ENCODE peak calls at places on chromosome 19, in six cellular contexts. R, W, G, C, N and Y are unnamed samples.

GRCh38 chr19:48954595-48955307 is at the start of gene BAX:
- DNase-seq in R (peak; percentile 92), W (peak; percentile 95), G (peak; percentile 77), C (peak; percentile 94), N (peak; percentile 82), Y (peak; percentile 98)

GRCh38 chr19:7894612-7895309 is 6.5 kb downstream of the LRRC8E start:
- DNase-seq in R (no peak), W (no peak), G (no peak), C (no peak), N (no peak), Y (no peak)

GRCh38 chr19:18093439-18094161 is 4.0 kb upstream of the MAST3 start:
- DNase-seq in R (no peak), W (no peak), G (no peak), C (peak; percentile 60), N (no peak), Y (no peak)

GRCh38 chr19:8393871-8394250 is 3.7 kb downstream of the RAB11B start:
- DNase-seq in R (no peak), W (peak; percentile 82), G (no peak), C (no peak), N (no peak), Y (no peak)

GRCh38 chr19:4748589-4748988 is 24.9 kb upstream of the DPP9 start:
- DNase-seq in R (no peak), W (no peak), G (no peak), C (no peak), N (no peak), Y (no peak)

GRCh38 chr19:58227964-58228583 is 640 bp upstream of the ZNF544 start:
- DNase-seq in R (no peak), W (no peak), G (no peak), C (no peak), N (no peak), Y (no peak)

GRCh38 chr19:17346109-17346671 is 8.8 kb downstream of the GTPBP3 start:
- DNase-seq in R (peak; percentile 87), W (peak; percentile 76), G (peak; percentile 72), C (peak; percentile 51), N (peak; percentile 75), Y (peak; percentile 88)

GRCh38 chr19:52492991-52493470 is 34.4 kb upstream of the ZNF808 start:
- DNase-seq in R (no peak), W (no peak), G (no peak), C (no peak), N (no peak), Y (no peak)

GRCh38 chr19:1143828-1144399 is 30.2 kb downstream of the SBNO2 start:
- DNase-seq in R (no peak), W (no peak), G (no peak), C (no peak), N (no peak), Y (no peak)

GRCh38 chr19:38183227-38183914 is 40.7 kb downstream of the DPF1 start:
- DNase-seq in R (no peak), W (no peak), G (no peak), C (no peak), N (no peak), Y (no peak)

GRCh38 chr19:51480590-51480989 is 2.3 kb downstream of the CEACAM18 start:
- DNase-seq in R (no peak), W (no peak), G (no peak), C (no peak), N (no peak), Y (no peak)

GRCh38 chr19:45250832-45251451 is at the start of gene MARK4:
- DNase-seq in R (peak; percentile 94), W (peak; percentile 65), G (peak; percentile 54), C (peak; percentile 61), N (peak; percentile 49), Y (peak; percentile 96)

GRCh38 chr19:17757125-17757524 is 5.8 kb downstream of the FCHO1 start:
- DNase-seq in R (no peak), W (peak; percentile 94), G (no peak), C (peak; percentile 59), N (no peak), Y (no peak)

GRCh38 chr19:3954107-3954506 is 16.8 kb downstream of the DAPK3 start:
- DNase-seq in R (no peak), W (no peak), G (no peak), C (no peak), N (no peak), Y (no peak)

GRCh38 chr19:32289566-32290210 is 55.7 kb upstream of the ZNF507 start:
- DNase-seq in R (no peak), W (no peak), G (no peak), C (no peak), N (no peak), Y (no peak)

GRCh38 chr19:2166741-2167738 is 3.3 kb downstream of the DOT1L start:
- DNase-seq in R (no peak), W (peak; percentile 62), G (no peak), C (peak; percentile 8), N (no peak), Y (no peak)

GRCh38 chr19:38516802-38517201 is 83.3 kb downstream of the RYR1 start:
- DNase-seq in R (no peak), W (no peak), G (no peak), C (no peak), N (no peak), Y (no peak)

GRCh38 chr19:17582613-17583012 is 27.2 kb downstream of the COLGALT1 start:
- DNase-seq in R (no peak), W (no peak), G (no peak), C (no peak), N (no peak), Y (no peak)

GRCh38 chr19:50384685-50385535 is 763 bp downstream of the POLD1 start:
- DNase-seq in R (no peak), W (no peak), G (no peak), C (peak; percentile 68), N (no peak), Y (no peak)

GRCh38 chr19:44748426-44749254 is at the start of gene BCL3:
- DNase-seq in R (peak; percentile 59), W (peak; percentile 48), G (peak; percentile 53), C (peak; percentile 77), N (peak; percentile 77), Y (peak; percentile 67)

GRCh38 chr19:5663904-5664303 is 16.4 kb downstream of the MICOS13 start:
- DNase-seq in R (no peak), W (no peak), G (no peak), C (no peak), N (no peak), Y (no peak)

GRCh38 chr19:4093643-4094175 is 27.0 kb upstream of the ZBTB7A start:
- DNase-seq in R (no peak), W (no peak), G (no peak), C (no peak), N (no peak), Y (no peak)

GRCh38 chr19:35310811-35311465 is 18.0 kb upstream of the CD22 start:
- DNase-seq in R (no peak), W (no peak), G (no peak), C (no peak), N (no peak), Y (no peak)